ENCODE peak calls at places on chromosomes 5 and 9, in six cellular contexts. One of them, this sample, is unnamed.

GRCh38 chr9:38112010-38112409 is 43.0 kb upstream of the SHB start:
- DNase-seq in fibroblast of lung: peak
- DNase-seq in HCT116: no peak
- DNase-seq in OCI-LY7: no peak
- DNase-seq in H9: no peak
- DNase-seq in neuronal stem cell: no peak
- DNase-seq in this sample: peak

GRCh38 chr5:140196406-140196805 is 21.4 kb downstream of the CYSTM1 start:
- DNase-seq in fibroblast of lung: no peak
- DNase-seq in HCT116: no peak
- DNase-seq in OCI-LY7: no peak
- DNase-seq in H9: no peak
- DNase-seq in neuronal stem cell: no peak
- DNase-seq in this sample: no peak

GRCh38 chr5:140631831-140632365 is 1.1 kb downstream of the CD14 start:
- DNase-seq in fibroblast of lung: no peak
- DNase-seq in HCT116: no peak
- DNase-seq in OCI-LY7: no peak
- DNase-seq in H9: no peak
- DNase-seq in neuronal stem cell: no peak
- DNase-seq in this sample: no peak

GRCh38 chr9:85182381-85182780 is 512.9 kb downstream of the NTRK2 start:
- DNase-seq in fibroblast of lung: peak
- DNase-seq in HCT116: no peak
- DNase-seq in OCI-LY7: no peak
- DNase-seq in H9: no peak
- DNase-seq in neuronal stem cell: no peak
- DNase-seq in this sample: no peak

GRCh38 chr5:39977231-39977630 is 552.5 kb upstream of the DAB2 start:
- DNase-seq in fibroblast of lung: peak
- DNase-seq in HCT116: no peak
- DNase-seq in OCI-LY7: no peak
- DNase-seq in H9: no peak
- DNase-seq in neuronal stem cell: no peak
- DNase-seq in this sample: peak

GRCh38 chr5:139389701-139390638 is at the start of gene MZB1:
- DNase-seq in fibroblast of lung: no peak
- DNase-seq in HCT116: no peak
- DNase-seq in OCI-LY7: peak
- DNase-seq in H9: no peak
- DNase-seq in neuronal stem cell: no peak
- DNase-seq in this sample: no peak

GRCh38 chr5:154473581-154474266 is 4.3 kb downstream of the HAND1 start:
- DNase-seq in fibroblast of lung: no peak
- DNase-seq in HCT116: no peak
- DNase-seq in OCI-LY7: no peak
- DNase-seq in H9: peak
- DNase-seq in neuronal stem cell: no peak
- DNase-seq in this sample: no peak

GRCh38 chr5:77170196-77170595 is 40.3 kb upstream of the PDE8B start:
- DNase-seq in fibroblast of lung: no peak
- DNase-seq in HCT116: no peak
- DNase-seq in OCI-LY7: no peak
- DNase-seq in H9: no peak
- DNase-seq in neuronal stem cell: no peak
- DNase-seq in this sample: no peak

GRCh38 chr5:61933787-61934626 is 372.0 kb upstream of the KIF2A start:
- DNase-seq in fibroblast of lung: peak
- DNase-seq in HCT116: peak
- DNase-seq in OCI-LY7: peak
- DNase-seq in H9: peak
- DNase-seq in neuronal stem cell: peak
- DNase-seq in this sample: peak

GRCh38 chr5:66849803-66850202 is 253.6 kb downstream of the MAST4 start:
- DNase-seq in fibroblast of lung: peak
- DNase-seq in HCT116: no peak
- DNase-seq in OCI-LY7: no peak
- DNase-seq in H9: no peak
- DNase-seq in neuronal stem cell: no peak
- DNase-seq in this sample: peak

GRCh38 chr9:133048595-133048994 is 13.2 kb upstream of the CEL start:
- DNase-seq in fibroblast of lung: no peak
- DNase-seq in HCT116: peak
- DNase-seq in OCI-LY7: peak
- DNase-seq in H9: peak
- DNase-seq in neuronal stem cell: no peak
- DNase-seq in this sample: peak

GRCh38 chr5:87258507-87258906 is 9.2 kb upstream of the RASA1 start:
- DNase-seq in fibroblast of lung: no peak
- DNase-seq in HCT116: no peak
- DNase-seq in OCI-LY7: no peak
- DNase-seq in H9: no peak
- DNase-seq in neuronal stem cell: no peak
- DNase-seq in this sample: no peak

GRCh38 chr5:87252283-87252605 is 15.4 kb upstream of the RASA1 start:
- DNase-seq in fibroblast of lung: no peak
- DNase-seq in HCT116: no peak
- DNase-seq in OCI-LY7: no peak
- DNase-seq in H9: no peak
- DNase-seq in neuronal stem cell: no peak
- DNase-seq in this sample: no peak

DNA sequence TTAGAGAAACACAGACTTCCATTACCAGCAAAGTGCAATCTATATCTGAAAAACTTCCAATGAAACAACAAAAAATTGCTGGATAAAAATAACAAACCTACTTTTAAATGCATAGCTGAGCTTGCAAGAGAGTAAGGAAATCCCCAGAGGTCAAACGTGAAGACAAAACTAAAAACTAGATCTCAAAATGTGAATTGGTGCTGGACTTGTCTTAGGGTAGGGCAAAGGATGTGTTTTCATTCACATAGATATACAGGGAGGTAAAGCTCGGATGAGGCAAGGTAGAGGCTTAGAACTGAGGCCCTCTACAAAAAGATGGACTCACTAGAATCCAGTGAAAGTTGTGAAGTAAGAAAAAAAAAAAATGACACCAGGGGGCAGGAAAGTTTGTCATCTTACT is 13.6 kb upstream of the RASA1 start:
- DNase-seq in fibroblast of lung: no peak
- DNase-seq in HCT116: no peak
- DNase-seq in OCI-LY7: no peak
- DNase-seq in H9: no peak
- DNase-seq in neuronal stem cell: no peak
- DNase-seq in this sample: no peak
- H2AFZ ChIP-seq in fibroblast of lung: peak
- H2AFZ ChIP-seq in HCT116: peak
- H2AFZ ChIP-seq in OCI-LY7: peak
- H2AFZ ChIP-seq in H9: no peak
- H2AFZ ChIP-seq in neuronal stem cell: peak
- H2AFZ ChIP-seq in this sample: peak

DNA sequence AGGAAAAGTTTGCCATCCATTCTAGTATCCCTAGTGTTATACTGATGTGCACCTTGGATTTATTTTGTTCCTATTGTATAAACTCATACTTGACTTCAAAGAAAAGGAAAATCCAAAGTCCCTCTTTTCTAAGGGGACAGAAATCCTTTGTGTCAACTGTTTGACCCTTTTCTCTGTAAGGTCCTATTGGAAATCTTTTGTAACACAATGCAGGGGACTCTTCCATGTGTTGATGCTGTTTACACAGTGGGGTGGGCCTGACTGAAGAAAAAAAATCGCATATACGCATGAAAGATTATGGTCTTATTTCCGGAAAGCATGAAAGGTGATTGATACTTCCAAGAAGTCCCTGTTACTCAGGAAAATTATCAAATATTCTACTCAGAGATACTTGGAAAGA is 1.0 kb upstream of the VCAN start:
- DNase-seq in fibroblast of lung: no peak
- DNase-seq in HCT116: no peak
- DNase-seq in OCI-LY7: no peak
- DNase-seq in H9: no peak
- DNase-seq in neuronal stem cell: no peak
- DNase-seq in this sample: no peak
- H2AFZ ChIP-seq in fibroblast of lung: peak
- H2AFZ ChIP-seq in HCT116: no peak
- H2AFZ ChIP-seq in OCI-LY7: no peak
- H2AFZ ChIP-seq in H9: no peak
- H2AFZ ChIP-seq in neuronal stem cell: peak
- H2AFZ ChIP-seq in this sample: no peak

DNA sequence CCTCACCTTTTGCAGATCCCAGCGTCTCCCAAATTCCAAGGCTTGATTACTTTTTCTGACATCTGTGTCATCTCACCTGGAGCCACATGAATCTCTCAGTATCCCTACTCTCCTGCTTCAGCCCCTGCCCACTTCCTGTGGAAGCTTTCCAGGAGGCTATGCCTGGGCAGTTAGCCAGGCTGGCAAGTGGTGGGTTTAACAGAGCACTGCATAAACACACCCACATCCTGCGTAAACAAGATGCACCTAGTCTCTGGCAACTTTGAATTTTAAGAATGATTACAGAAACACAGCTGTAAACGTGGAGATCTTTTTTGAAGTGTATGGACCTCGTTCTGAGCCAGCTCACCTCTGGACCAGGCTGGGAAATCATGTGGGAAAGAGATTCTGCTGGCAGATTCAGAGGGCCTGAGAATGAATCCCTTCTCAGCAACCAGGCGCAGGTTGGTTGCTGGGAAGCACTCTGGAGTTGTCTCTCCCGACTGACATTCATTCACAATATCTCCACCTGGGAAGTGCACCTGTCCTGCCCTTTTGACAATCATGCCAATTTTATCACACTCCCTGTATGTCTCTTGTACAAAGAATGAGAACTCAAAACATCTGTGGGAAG is 55.7 kb upstream of the FANCC start:
- DNase-seq in fibroblast of lung: no peak
- DNase-seq in HCT116: no peak
- DNase-seq in OCI-LY7: no peak
- DNase-seq in H9: no peak
- DNase-seq in neuronal stem cell: no peak
- DNase-seq in this sample: no peak
- H2AFZ ChIP-seq in fibroblast of lung: no peak
- H2AFZ ChIP-seq in HCT116: no peak
- H2AFZ ChIP-seq in OCI-LY7: no peak
- H2AFZ ChIP-seq in H9: no peak
- H2AFZ ChIP-seq in neuronal stem cell: no peak
- H2AFZ ChIP-seq in this sample: no peak

GRCh38 chr5:124948062-124948753 is 201.8 kb upstream of the ZNF608 start:
- DNase-seq in fibroblast of lung: no peak
- DNase-seq in HCT116: no peak
- DNase-seq in OCI-LY7: no peak
- DNase-seq in H9: no peak
- DNase-seq in neuronal stem cell: no peak
- DNase-seq in this sample: no peak
- H2AFZ ChIP-seq in fibroblast of lung: no peak
- H2AFZ ChIP-seq in HCT116: no peak
- H2AFZ ChIP-seq in OCI-LY7: no peak
- H2AFZ ChIP-seq in H9: no peak
- H2AFZ ChIP-seq in neuronal stem cell: peak
- H2AFZ ChIP-seq in this sample: no peak

GRCh38 chr5:33650911-33651310 is 210.1 kb downstream of the TARS1 start:
- DNase-seq in fibroblast of lung: peak
- DNase-seq in HCT116: no peak
- DNase-seq in OCI-LY7: no peak
- DNase-seq in H9: no peak
- DNase-seq in neuronal stem cell: no peak
- DNase-seq in this sample: peak
- H2AFZ ChIP-seq in fibroblast of lung: no peak
- H2AFZ ChIP-seq in HCT116: no peak
- H2AFZ ChIP-seq in OCI-LY7: no peak
- H2AFZ ChIP-seq in H9: no peak
- H2AFZ ChIP-seq in neuronal stem cell: no peak
- H2AFZ ChIP-seq in this sample: no peak

GRCh38 chr5:181223041-181223728 is at the start of gene TRIM41:
- DNase-seq in fibroblast of lung: peak
- DNase-seq in HCT116: peak
- DNase-seq in OCI-LY7: peak
- DNase-seq in H9: peak
- DNase-seq in neuronal stem cell: peak
- DNase-seq in this sample: peak
- H2AFZ ChIP-seq in fibroblast of lung: peak
- H2AFZ ChIP-seq in HCT116: peak
- H2AFZ ChIP-seq in OCI-LY7: peak
- H2AFZ ChIP-seq in H9: no peak
- H2AFZ ChIP-seq in neuronal stem cell: peak
- H2AFZ ChIP-seq in this sample: peak